ENCODE peak calls at places on chromosomes 7 and 10, in four cellular contexts. R is K562, X is HepG2, M is GM12878. P is an unnamed sample.

GRCh38 chr10:22443200-22443881 is 98.0 kb downstream of the SPAG6 start:
- DNase-seq in R (no peak), X (peak; percentile 47), M (no peak), P (no peak)

GRCh38 chr10:23391817-23392216 is 47.1 kb upstream of the OTUD1 start:
- DNase-seq in R (no peak), X (no peak), M (no peak), P (no peak)

GRCh38 chr7:127322351-127322750 is 69.6 kb upstream of the GRM8 start:
- DNase-seq in R (no peak), X (no peak), M (no peak), P (no peak)

GRCh38 chr7:74441801-74442200 is 11.9 kb upstream of the GTF2IRD1 start:
- DNase-seq in R (no peak), X (no peak), M (no peak), P (no peak)

GRCh38 chr10:91188889-91189288 is 31.6 kb upstream of the PCGF5 start:
- DNase-seq in R (no peak), X (no peak), M (no peak), P (no peak)

GRCh38 chr10:71740069-71740468 is 20.5 kb upstream of the C10orf105 start:
- DNase-seq in R (no peak), X (no peak), M (no peak), P (no peak)

GRCh38 chr10:125123363-125124113 is 36.8 kb downstream of the CTBP2 start:
- DNase-seq in R (no peak), X (no peak), M (no peak), P (no peak)

GRCh38 chr7:20193242-20193777 is 23.9 kb downstream of the MACC1 start:
- DNase-seq in R (no peak), X (no peak), M (no peak), P (no peak)

GRCh38 chr7:138616085-138616484 is 85.1 kb downstream of the SVOPL start:
- DNase-seq in R (peak; percentile 4), X (no peak), M (no peak), P (no peak)

GRCh38 chr7:130154131-130154500 is 51.1 kb downstream of the TMEM209 start:
- DNase-seq in R (no peak), X (no peak), M (no peak), P (no peak)

GRCh38 chr10:36872702-36873393 is 252.6 kb upstream of the ANKRD30A start:
- DNase-seq in R (no peak), X (no peak), M (no peak), P (no peak)

GRCh38 chr10:29646238-29646902 is 11.6 kb upstream of the SVIL start:
- DNase-seq in R (no peak), X (no peak), M (no peak), P (no peak)

GRCh38 chr7:31873816-31874597 is 187.0 kb downstream of the PPP1R17 start:
- DNase-seq in R (no peak), X (no peak), M (peak; percentile 75), P (no peak)

GRCh38 chr7:522071-522937 is 2.7 kb upstream of the PDGFA start:
- DNase-seq in R (peak; percentile 66), X (no peak), M (peak; percentile 31), P (peak; percentile 45)

GRCh38 chr10:80580811-80581468 is 43.2 kb downstream of the SH2D4B start:
- DNase-seq in R (no peak), X (no peak), M (no peak), P (no peak)

GRCh38 chr10:22606164-22606614 is 108.2 kb downstream of the PIP4K2A start:
- DNase-seq in R (no peak), X (peak; percentile 84), M (peak; percentile 93), P (no peak)

GRCh38 chr10:79007037-79007842 is 61.5 kb upstream of the ZMIZ1 start:
- DNase-seq in R (no peak), X (no peak), M (no peak), P (no peak)

GRCh38 chr10:123150986-123151738 is 3.0 kb upstream of the BUB3 start:
- DNase-seq in R (no peak), X (no peak), M (no peak), P (no peak)

GRCh38 chr10:34522542-34522941 is 292.6 kb downstream of the PARD3 start:
- DNase-seq in R (no peak), X (no peak), M (no peak), P (no peak)

GRCh38 chr10:3803884-3804741 is 19.1 kb upstream of the KLF6 start:
- DNase-seq in R (peak; percentile 33), X (no peak), M (no peak), P (no peak)

GRCh38 chr10:14758451-14758850 is 16.2 kb downstream of the FAM107B start:
- DNase-seq in R (no peak), X (no peak), M (no peak), P (no peak)

GRCh38 chr7:98281757-98282652 is 519 bp downstream of the BRI3 start:
- DNase-seq in R (peak; percentile 44), X (no peak), M (no peak), P (no peak)

GRCh38 chr10:68831961-68832455 is 4.7 kb downstream of the STOX1 start:
- DNase-seq in R (no peak), X (no peak), M (no peak), P (no peak)

GRCh38 chr7:36820527-36821170 is 96.4 kb upstream of the AOAH start:
- DNase-seq in R (no peak), X (no peak), M (no peak), P (no peak)

GRCh38 chr7:27793780-27794179 is 53.8 kb downstream of the TAX1BP1 start:
- DNase-seq in R (no peak), X (no peak), M (no peak), P (no peak)

GRCh38 chr10:62617702-62618451 is 186.6 kb upstream of the ADO start:
- DNase-seq in R (no peak), X (no peak), M (no peak), P (no peak)

GRCh38 chr7:149287622-149288021 is 25.6 kb downstream of the ZNF783 start:
- DNase-seq in R (no peak), X (no peak), M (no peak), P (no peak)

GRCh38 chr10:92688927-92689662 is 660 bp upstream of the HHEX start:
- DNase-seq in R (peak; percentile 55), X (peak; percentile 55), M (no peak), P (no peak)
- TF ChIP-seq TARDBP in R (no peak), X (no peak), M (no peak), P (no peak)

DNA sequence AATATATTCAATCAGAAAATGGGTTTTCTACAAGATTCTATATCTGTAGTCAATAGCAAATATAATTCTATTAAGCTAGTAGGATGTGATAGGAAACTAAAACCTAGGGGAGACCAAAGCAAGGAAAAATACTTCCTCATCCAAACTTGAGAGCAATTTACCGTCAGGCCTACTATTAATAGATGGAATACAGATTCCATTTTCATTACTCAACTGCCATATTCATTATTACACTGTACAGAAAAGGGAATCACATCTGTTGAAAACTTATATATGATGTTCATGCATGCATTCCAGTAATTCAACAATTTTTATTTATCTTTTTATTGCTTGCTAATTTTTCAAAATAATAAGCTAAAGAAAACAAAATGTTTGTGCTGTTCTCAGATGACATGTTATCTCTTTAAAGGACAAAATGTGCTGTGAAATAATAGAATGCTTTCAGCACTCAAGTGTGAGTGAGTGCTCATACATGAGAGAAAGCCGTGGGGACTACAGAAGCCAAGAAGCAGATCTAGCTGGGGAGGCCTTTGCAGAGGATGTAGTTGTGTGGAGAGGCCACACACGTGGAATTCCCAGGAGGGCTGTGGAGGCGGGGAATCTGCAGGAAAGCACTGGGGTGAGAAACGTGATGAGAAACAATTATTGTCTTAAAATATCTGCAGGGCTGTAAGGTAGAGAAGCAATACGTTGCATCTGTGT is 110.0 kb downstream of the EGFR start:
- DNase-seq in R (no peak), X (no peak), M (no peak), P (peak; percentile 15)
- TF ChIP-seq SP1 in R (no peak), X (no peak), M (no peak), P (no peak)

GRCh38 chr7:10724449-10724848 is 249.2 kb upstream of the PHF14 start:
- DNase-seq in R (no peak), X (no peak), M (no peak), P (no peak)

GRCh38 chr7:10727636-10728035 is 246.0 kb upstream of the PHF14 start:
- DNase-seq in R (no peak), X (no peak), M (no peak), P (no peak)

GRCh38 chr7:10720042-10720441 is 253.6 kb upstream of the PHF14 start:
- DNase-seq in R (no peak), X (no peak), M (no peak), P (no peak)

GRCh38 chr7:10721289-10721688 is 252.4 kb upstream of the PHF14 start:
- DNase-seq in R (no peak), X (no peak), M (no peak), P (no peak)

DNA sequence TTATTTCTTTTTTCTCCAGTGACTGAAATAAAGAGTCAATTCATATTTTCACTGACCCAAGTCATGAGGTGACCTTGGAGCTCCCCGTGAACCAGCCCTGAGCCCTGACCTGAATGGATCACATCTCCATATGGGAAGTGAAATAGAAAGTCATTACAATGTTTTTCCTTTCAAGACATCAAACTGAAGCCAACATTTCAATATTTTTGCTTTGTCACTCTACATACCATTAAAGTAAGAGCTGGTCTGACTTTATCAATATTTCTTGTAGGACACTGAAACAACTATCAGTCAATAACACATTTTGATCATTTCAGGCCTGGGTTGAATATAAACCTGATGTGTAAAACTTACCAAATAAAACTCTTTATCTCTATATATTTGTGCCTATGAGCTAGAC is 249.8 kb upstream of the PHF14 start:
- DNase-seq in R (no peak), X (no peak), M (no peak), P (no peak)
- TF ChIP-seq TARDBP in R (no peak), X (no peak), M (no peak), P (no peak)

GRCh38 chr10:127845756-127846155 is 47.0 kb downstream of the CLRN3 start:
- DNase-seq in R (no peak), X (no peak), M (no peak), P (no peak)

GRCh38 chr10:127849224-127849623 is 43.5 kb downstream of the CLRN3 start:
- DNase-seq in R (no peak), X (no peak), M (no peak), P (no peak)

GRCh38 chr10:127850944-127851343 is 41.8 kb downstream of the CLRN3 start:
- DNase-seq in R (no peak), X (no peak), M (no peak), P (no peak)

GRCh38 chr10:127849896-127850295 is 42.8 kb downstream of the CLRN3 start:
- DNase-seq in R (no peak), X (no peak), M (no peak), P (no peak)

DNA sequence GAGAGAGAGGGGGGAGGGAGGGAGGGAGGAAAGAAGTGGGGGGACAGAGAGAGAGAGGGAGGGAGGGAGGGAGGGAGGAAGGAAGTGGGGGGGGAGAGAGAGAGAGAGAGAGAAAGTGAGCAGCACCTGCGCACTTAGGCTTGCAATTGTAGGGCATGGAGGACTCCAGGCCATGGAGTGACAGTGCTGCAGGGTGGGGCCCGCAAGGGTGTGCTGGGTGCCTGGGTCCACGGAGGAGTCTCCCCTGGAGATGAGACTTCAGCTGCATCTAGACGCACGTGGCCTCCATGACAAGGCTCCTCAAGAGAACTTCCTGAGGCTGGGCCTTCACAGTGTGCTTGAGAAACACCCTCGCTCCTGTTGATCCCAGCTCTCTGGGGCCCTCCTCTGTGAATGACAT is 44.5 kb downstream of the CLRN3 start:
- DNase-seq in R (no peak), X (no peak), M (no peak), P (no peak)
- TF ChIP-seq SP1 in R (no peak), X (no peak), M (no peak), P (no peak)

P was measured in HEK293T.